ENCODE peak calls at places on chromosome 1, in four cellular contexts. U is HepG2, P is K562, W is GM12878. R is an unnamed sample.

GRCh38 chr1:93021539-93022134 is 57.4 kb upstream of the MTF2 start:
- DNase-seq in P (peak), W (no peak), U (peak), R (peak)

GRCh38 chr1:199669916-199670315 is 357.6 kb upstream of the NR5A2 start:
- DNase-seq in W (no peak), P (no peak), U (no peak), R (no peak)

GRCh38 chr1:112172294-112172882 is 182.9 kb upstream of the KCND3 start:
- DNase-seq in U (peak), P (peak), W (no peak), R (peak)

GRCh38 chr1:160260436-160261382 is 1.6 kb downstream of the DCAF8 start:
- DNase-seq in W (no peak), P (peak), U (peak), R (peak)

GRCh38 chr1:7329868-7330615 is 441.1 kb upstream of the VAMP3 start:
- DNase-seq in P (no peak), U (no peak), W (no peak), R (no peak)

GRCh38 chr1:235404190-235404589 is 37.0 kb downstream of the TBCE start:
- DNase-seq in U (no peak), P (no peak), W (no peak), R (no peak)

GRCh38 chr1:115647000-115647399 is 5.2 kb downstream of the VANGL1 start:
- DNase-seq in W (no peak), P (peak), U (no peak), R (no peak)

GRCh38 chr1:156740679-156741612 is at the start of gene MRPL24:
- DNase-seq in W (peak), P (peak), U (peak), R (peak)

GRCh38 chr1:111354584-111354983 is 63.9 kb downstream of the CHIA start:
- DNase-seq in U (no peak), P (no peak), W (no peak), R (no peak)

DNA sequence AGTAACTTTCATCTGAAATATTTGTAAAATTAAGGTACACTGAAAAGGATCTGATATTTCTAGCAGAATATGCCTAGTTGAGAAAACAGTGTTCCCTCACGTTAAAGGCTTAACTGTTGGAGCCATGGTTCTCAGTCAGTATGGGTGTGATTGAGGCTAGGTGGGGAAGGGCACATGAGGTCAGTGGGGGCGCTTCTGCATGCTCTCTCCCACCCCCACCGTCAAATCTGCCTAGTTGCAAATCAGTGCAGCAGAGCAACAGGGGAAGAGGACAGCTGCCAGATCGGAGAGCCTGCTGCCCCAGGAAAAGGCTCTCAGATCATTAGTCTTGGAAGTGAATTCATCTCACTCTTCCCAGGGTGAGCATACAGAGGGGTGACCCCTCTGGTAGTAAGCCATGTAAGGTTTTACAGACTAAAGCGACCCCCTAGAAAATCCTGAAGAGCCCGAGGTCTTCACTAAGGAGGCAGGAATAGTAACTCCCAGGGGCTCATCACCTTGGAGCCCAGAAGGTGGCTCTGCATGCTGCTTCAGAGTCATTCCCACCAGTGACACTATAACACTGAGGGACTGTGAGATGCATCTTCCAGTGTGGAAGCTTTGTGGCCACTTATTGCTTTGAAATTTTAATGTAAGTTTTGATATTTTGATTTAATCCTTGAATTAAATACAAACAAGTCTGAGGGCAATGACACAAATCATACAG is 83.1 kb upstream of the BARHL2 start:
- DNase-seq in P (no peak), W (no peak), U (no peak), R (no peak)
- TF ChIP-seq TARDBP in P (no peak), W (no peak), U (no peak), R (no peak)

GRCh38 chr1:172269644-172270043 is 150.8 kb upstream of the C1orf105 start:
- DNase-seq in U (peak), P (no peak), W (no peak), R (no peak)

GRCh38 chr1:172265905-172266304 is 154.6 kb upstream of the C1orf105 start:
- DNase-seq in P (no peak), U (no peak), W (no peak), R (no peak)

GRCh38 chr1:172269084-172269483 is 151.4 kb upstream of the C1orf105 start:
- DNase-seq in W (no peak), U (peak), P (no peak), R (no peak)

GRCh38 chr1:172266528-172267174 is 153.8 kb upstream of the C1orf105 start:
- DNase-seq in W (no peak), P (no peak), U (no peak), R (no peak)

GRCh38 chr1:172268237-172268636 is 152.2 kb upstream of the C1orf105 start:
- DNase-seq in U (no peak), P (no peak), W (no peak), R (no peak)
- TF ChIP-seq TARDBP in U (no peak), P (no peak), W (no peak), R (no peak)

GRCh38 chr1:85581138-85581801 is 709 bp downstream of the CCN1 start:
- DNase-seq in U (peak), P (peak), W (no peak), R (peak)
- TF ChIP-seq TARDBP in U (peak), P (no peak), W (no peak), R (no peak)

GRCh38 chr1:55554611-55555010 is 339.4 kb upstream of the USP24 start:
- DNase-seq in W (no peak), P (no peak), U (no peak), R (no peak)

GRCh38 chr1:55558515-55558914 is 343.4 kb upstream of the USP24 start:
- DNase-seq in W (no peak), U (no peak), P (no peak), R (no peak)

GRCh38 chr1:55556378-55556777 is 341.2 kb upstream of the USP24 start:
- DNase-seq in U (no peak), P (no peak), W (no peak), R (no peak)

GRCh38 chr1:55559111-55559510 is 343.9 kb upstream of the USP24 start:
- DNase-seq in W (no peak), U (no peak), P (no peak), R (no peak)

GRCh38 chr1:55555971-55556370 is 340.8 kb upstream of the USP24 start:
- DNase-seq in P (no peak), W (no peak), U (no peak), R (no peak)
- TF ChIP-seq TARDBP in P (no peak), W (no peak), U (no peak), R (no peak)

GRCh38 chr1:155004352-155005075 is 1.9 kb downstream of the ZBTB7B start:
- DNase-seq in W (no peak), P (no peak), U (no peak), R (no peak)
- TF ChIP-seq TARDBP in W (no peak), P (peak), U (no peak), R (no peak)

GRCh38 chr1:150555198-150555970 is 6.2 kb downstream of the ADAMTSL4 start:
- DNase-seq in P (no peak), U (no peak), W (no peak), R (no peak)

GRCh38 chr1:150551784-150552691 is 2.8 kb downstream of the ADAMTSL4 start:
- DNase-seq in U (peak), P (peak), W (no peak), R (no peak)

GRCh38 chr1:150554086-150554452 is 4.9 kb downstream of the ADAMTSL4 start:
- DNase-seq in W (no peak), U (no peak), P (no peak), R (no peak)

GRCh38 chr1:150552692-150553278 is 3.6 kb downstream of the ADAMTSL4 start:
- DNase-seq in P (no peak), W (no peak), U (no peak), R (no peak)

DNA sequence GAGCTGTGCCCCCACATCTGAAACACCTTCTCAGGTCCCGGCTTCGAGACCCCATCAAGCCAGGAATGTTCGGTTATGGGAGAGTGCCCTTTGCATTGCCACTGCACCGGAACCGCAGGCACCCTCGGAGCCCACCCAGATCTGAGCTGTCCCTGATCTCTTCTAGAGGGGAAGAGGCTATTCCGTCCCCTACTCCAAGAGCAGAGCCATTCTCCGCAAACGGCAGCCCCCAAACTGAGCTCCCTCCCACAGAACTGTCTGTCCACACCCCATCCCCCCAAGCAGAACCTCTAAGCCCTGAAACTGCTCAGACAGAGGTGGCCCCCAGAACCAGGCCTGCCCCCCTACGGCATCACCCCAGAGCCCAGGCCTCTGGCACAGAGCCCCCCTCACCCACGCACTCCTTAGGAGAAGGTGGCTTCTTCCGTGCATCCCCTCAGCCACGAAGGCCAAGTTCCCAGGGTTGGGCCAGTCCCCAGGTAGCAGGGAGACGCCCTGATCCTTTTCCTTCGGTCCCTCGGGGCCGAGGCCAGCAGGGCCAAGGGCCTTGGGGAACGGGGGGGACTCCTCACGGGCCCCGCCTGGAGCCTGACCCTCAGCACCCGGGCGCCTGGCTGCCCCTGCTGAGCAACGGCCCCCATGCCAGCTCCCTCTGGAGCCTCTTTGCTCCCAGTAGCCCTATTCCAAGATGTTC is 4.3 kb downstream of the ADAMTSL4 start:
- DNase-seq in P (no peak), U (no peak), W (no peak), R (no peak)
- TF ChIP-seq TARDBP in P (no peak), U (no peak), W (no peak), R (no peak)

DNA sequence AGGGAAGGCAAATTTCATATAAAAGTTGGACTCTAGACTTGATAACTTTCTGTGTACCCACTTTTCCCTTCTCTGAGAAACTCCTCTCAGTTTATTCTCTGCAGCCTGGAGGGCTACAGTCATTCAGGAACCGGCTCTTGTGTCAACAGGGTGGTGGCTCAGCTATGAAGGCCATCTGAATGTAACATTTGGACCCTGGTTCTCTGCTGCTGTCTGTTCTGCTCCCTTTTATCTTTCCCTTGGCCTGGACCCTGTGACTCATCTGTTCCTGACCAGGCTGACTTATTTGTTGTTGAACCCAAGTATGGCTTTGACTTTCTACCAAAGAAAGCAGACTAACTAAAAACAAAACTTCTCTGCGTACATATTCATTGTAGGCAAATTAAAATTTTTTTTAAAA is 75.4 kb downstream of the CENPF start:
- DNase-seq in P (peak), U (peak), W (no peak), R (no peak)
- TF ChIP-seq TARDBP in P (no peak), U (no peak), W (no peak), R (no peak)

GRCh38 chr1:116686723-116687368 is 19.3 kb upstream of the IGSF3 start:
- DNase-seq in W (no peak), U (no peak), P (no peak), R (no peak)

GRCh38 chr1:116693759-116694482 is 26.4 kb upstream of the IGSF3 start:
- DNase-seq in U (no peak), W (no peak), P (peak), R (no peak)

GRCh38 chr1:116686175-116686574 is 18.6 kb upstream of the IGSF3 start:
- DNase-seq in P (peak), U (no peak), W (no peak), R (no peak)

GRCh38 chr1:116694524-116694923 is 27.0 kb upstream of the IGSF3 start:
- DNase-seq in P (no peak), W (no peak), U (no peak), R (no peak)

DNA sequence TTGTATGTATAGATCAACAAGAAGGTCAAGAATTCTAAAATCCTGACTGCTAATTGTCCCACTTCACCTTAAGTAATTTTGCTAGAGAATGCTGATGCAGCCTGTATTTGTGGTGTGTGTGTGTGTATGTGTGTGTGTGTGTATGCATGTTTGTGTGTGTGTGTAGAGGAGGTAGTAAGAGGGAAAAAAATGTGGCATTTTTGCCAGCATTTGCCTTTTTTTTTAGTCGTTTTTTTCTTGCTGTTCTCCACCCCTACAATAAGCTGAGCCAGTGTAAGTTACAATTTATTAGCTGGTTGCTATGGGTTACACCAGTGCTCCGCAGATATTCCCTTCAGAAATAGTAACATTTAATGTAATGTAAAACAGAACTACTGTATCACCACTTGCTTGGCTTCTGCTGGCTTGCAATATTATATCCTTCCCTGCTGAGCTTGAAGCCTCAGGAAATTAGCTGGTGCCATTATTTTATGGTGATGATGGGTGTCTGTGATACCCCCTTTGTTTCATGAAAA is 23.3 kb upstream of the IGSF3 start:
- DNase-seq in P (no peak), U (no peak), W (no peak), R (no peak)
- TF ChIP-seq TARDBP in P (no peak), U (no peak), W (no peak), R (no peak)